ENCODE peak calls at places on chromosomes 13 and 19, in six cellular contexts. One of them, this sample, is unnamed.
A peak's percentile ranks its signal among the peaks of the same experiment; 100 is the strongest.

GRCh38 chr13:23020246-23020843 is 160.4 kb upstream of the SGCG start:
- DNase-seq in NAMALWA: peak; percentile 72
- DNase-seq in T-helper 22 cell: no peak
- DNase-seq in CD4-positive, alpha-beta T cell: no peak
- DNase-seq in GM03348: peak; percentile 57
- DNase-seq in activated CD8-positive, alpha-beta T cell treated with anti-CD3 and anti-CD28 coated beads, Interleukin-2, amount 10 ng/mL, durations not matched to agents 7 days and 5 days: peak; percentile 52
- DNase-seq in this sample: peak; percentile 43

GRCh38 chr13:101455863-101456262 is 3.4 kb downstream of the ITGBL1 start:
- DNase-seq in NAMALWA: no peak
- DNase-seq in GM03348: peak; percentile 87
- DNase-seq in T-helper 22 cell: no peak
- DNase-seq in CD4-positive, alpha-beta T cell: no peak
- DNase-seq in activated CD8-positive, alpha-beta T cell treated with anti-CD3 and anti-CD28 coated beads, Interleukin-2, amount 10 ng/mL, durations not matched to agents 7 days and 5 days: no peak
- DNase-seq in this sample: no peak

GRCh38 chr13:46716821-46717220 is 80.1 kb downstream of the ESD start:
- DNase-seq in NAMALWA: no peak
- DNase-seq in T-helper 22 cell: no peak
- DNase-seq in GM03348: no peak
- DNase-seq in CD4-positive, alpha-beta T cell: no peak
- DNase-seq in activated CD8-positive, alpha-beta T cell treated with anti-CD3 and anti-CD28 coated beads, Interleukin-2, amount 10 ng/mL, durations not matched to agents 7 days and 5 days: no peak
- DNase-seq in this sample: no peak

GRCh38 chr13:113968463-113969310 is 5.2 kb downstream of the C13orf46 start:
- DNase-seq in T-helper 22 cell: no peak
- DNase-seq in CD4-positive, alpha-beta T cell: no peak
- DNase-seq in activated CD8-positive, alpha-beta T cell treated with anti-CD3 and anti-CD28 coated beads, Interleukin-2, amount 10 ng/mL, durations not matched to agents 7 days and 5 days: no peak
- DNase-seq in GM03348: no peak
- DNase-seq in NAMALWA: no peak
- DNase-seq in this sample: no peak

GRCh38 chr19:30204721-30205120 is 167.5 kb upstream of the ZNF536 start:
- DNase-seq in activated CD8-positive, alpha-beta T cell treated with anti-CD3 and anti-CD28 coated beads, Interleukin-2, amount 10 ng/mL, durations not matched to agents 7 days and 5 days: no peak
- DNase-seq in T-helper 22 cell: no peak
- DNase-seq in GM03348: no peak
- DNase-seq in NAMALWA: no peak
- DNase-seq in CD4-positive, alpha-beta T cell: no peak
- DNase-seq in this sample: no peak

GRCh38 chr19:51257471-51257870 is 6.6 kb downstream of the SIGLECL1 start:
- DNase-seq in activated CD8-positive, alpha-beta T cell treated with anti-CD3 and anti-CD28 coated beads, Interleukin-2, amount 10 ng/mL, durations not matched to agents 7 days and 5 days: no peak
- DNase-seq in CD4-positive, alpha-beta T cell: no peak
- DNase-seq in NAMALWA: no peak
- DNase-seq in GM03348: no peak
- DNase-seq in T-helper 22 cell: no peak
- DNase-seq in this sample: no peak

GRCh38 chr19:47381653-47382279 is 32.7 kb downstream of the DHX34 start:
- DNase-seq in GM03348: no peak
- DNase-seq in NAMALWA: peak; percentile 66
- DNase-seq in T-helper 22 cell: no peak
- DNase-seq in activated CD8-positive, alpha-beta T cell treated with anti-CD3 and anti-CD28 coated beads, Interleukin-2, amount 10 ng/mL, durations not matched to agents 7 days and 5 days: peak; percentile 63
- DNase-seq in CD4-positive, alpha-beta T cell: no peak
- DNase-seq in this sample: peak; percentile 16

GRCh38 chr13:43057653-43058317 is 34.4 kb downstream of the DNAJC15 start:
- DNase-seq in CD4-positive, alpha-beta T cell: peak; percentile 56
- DNase-seq in NAMALWA: peak; percentile 52
- DNase-seq in activated CD8-positive, alpha-beta T cell treated with anti-CD3 and anti-CD28 coated beads, Interleukin-2, amount 10 ng/mL, durations not matched to agents 7 days and 5 days: peak; percentile 35
- DNase-seq in T-helper 22 cell: peak; percentile 54
- DNase-seq in GM03348: no peak
- DNase-seq in this sample: peak; percentile 25

GRCh38 chr19:14156971-14157717 is 20.8 kb upstream of the ASF1B start:
- DNase-seq in T-helper 22 cell: no peak
- DNase-seq in GM03348: no peak
- DNase-seq in activated CD8-positive, alpha-beta T cell treated with anti-CD3 and anti-CD28 coated beads, Interleukin-2, amount 10 ng/mL, durations not matched to agents 7 days and 5 days: no peak
- DNase-seq in CD4-positive, alpha-beta T cell: no peak
- DNase-seq in NAMALWA: no peak
- DNase-seq in this sample: no peak

GRCh38 chr13:77176350-77176749 is 149.4 kb upstream of the FBXL3 start:
- DNase-seq in T-helper 22 cell: no peak
- DNase-seq in GM03348: no peak
- DNase-seq in activated CD8-positive, alpha-beta T cell treated with anti-CD3 and anti-CD28 coated beads, Interleukin-2, amount 10 ng/mL, durations not matched to agents 7 days and 5 days: no peak
- DNase-seq in CD4-positive, alpha-beta T cell: no peak
- DNase-seq in NAMALWA: no peak
- DNase-seq in this sample: no peak

GRCh38 chr19:38713227-38713649 is 31.0 kb downstream of the CAPN12 start:
- DNase-seq in T-helper 22 cell: no peak
- DNase-seq in activated CD8-positive, alpha-beta T cell treated with anti-CD3 and anti-CD28 coated beads, Interleukin-2, amount 10 ng/mL, durations not matched to agents 7 days and 5 days: no peak
- DNase-seq in GM03348: no peak
- DNase-seq in CD4-positive, alpha-beta T cell: no peak
- DNase-seq in NAMALWA: no peak
- DNase-seq in this sample: no peak